ENCODE peak calls at places on chromosomes 16 and 17, in four cellular contexts. One of them, this sample, is unnamed.

GRCh38 chr16:53545433-53545832 is 42.4 kb upstream of the AKTIP start:
- DNase-seq in central memory CD4-positive, alpha-beta T cell: peak; percentile 67
- DNase-seq in activated CD4-positive, alpha-beta T cell treated with anti-CD3 and anti-CD28 coated beads for 48 hours: peak; percentile 40
- DNase-seq in AG09309: no peak
- DNase-seq in this sample: no peak

GRCh38 chr16:5073279-5073629 is 1.6 kb downstream of the ALG1 start:
- DNase-seq in central memory CD4-positive, alpha-beta T cell: no peak
- DNase-seq in activated CD4-positive, alpha-beta T cell treated with anti-CD3 and anti-CD28 coated beads for 48 hours: no peak
- DNase-seq in AG09309: no peak
- DNase-seq in this sample: no peak

GRCh38 chr16:9090101-9090959 is 1.1 kb upstream of the HAPSTR1 start:
- DNase-seq in central memory CD4-positive, alpha-beta T cell: peak; percentile 21
- DNase-seq in activated CD4-positive, alpha-beta T cell treated with anti-CD3 and anti-CD28 coated beads for 48 hours: peak; percentile 68
- DNase-seq in AG09309: no peak
- DNase-seq in this sample: peak; percentile 50

GRCh38 chr17:7294614-7295153 is at the start of gene YBX2:
- DNase-seq in central memory CD4-positive, alpha-beta T cell: peak; percentile 57
- DNase-seq in activated CD4-positive, alpha-beta T cell treated with anti-CD3 and anti-CD28 coated beads for 48 hours: peak; percentile 87
- DNase-seq in AG09309: no peak
- DNase-seq in this sample: peak; percentile 90

GRCh38 chr17:62892069-62892675 is 73.9 kb upstream of the TANC2 start:
- DNase-seq in central memory CD4-positive, alpha-beta T cell: no peak
- DNase-seq in activated CD4-positive, alpha-beta T cell treated with anti-CD3 and anti-CD28 coated beads for 48 hours: no peak
- DNase-seq in AG09309: no peak
- DNase-seq in this sample: no peak

GRCh38 chr17:50212121-50212843 is 10.9 kb upstream of the COL1A1 start:
- DNase-seq in central memory CD4-positive, alpha-beta T cell: no peak
- DNase-seq in activated CD4-positive, alpha-beta T cell treated with anti-CD3 and anti-CD28 coated beads for 48 hours: no peak
- DNase-seq in AG09309: peak; percentile 94
- DNase-seq in this sample: no peak

GRCh38 chr16:27918755-27919154 is 144.8 kb downstream of the GSG1L start:
- DNase-seq in central memory CD4-positive, alpha-beta T cell: no peak
- DNase-seq in activated CD4-positive, alpha-beta T cell treated with anti-CD3 and anti-CD28 coated beads for 48 hours: no peak
- DNase-seq in AG09309: no peak
- DNase-seq in this sample: no peak

GRCh38 chr17:79141578-79142338 is 67.1 kb downstream of the ENGASE start:
- DNase-seq in central memory CD4-positive, alpha-beta T cell: no peak
- DNase-seq in activated CD4-positive, alpha-beta T cell treated with anti-CD3 and anti-CD28 coated beads for 48 hours: no peak
- DNase-seq in AG09309: no peak
- DNase-seq in this sample: peak; percentile 43

GRCh38 chr17:57724038-57724728 is 20.9 kb downstream of the CCDC182 start:
- DNase-seq in central memory CD4-positive, alpha-beta T cell: no peak
- DNase-seq in activated CD4-positive, alpha-beta T cell treated with anti-CD3 and anti-CD28 coated beads for 48 hours: no peak
- DNase-seq in AG09309: no peak
- DNase-seq in this sample: peak; percentile 37

GRCh38 chr16:77288222-77288621 is 89.0 kb downstream of the SYCE1L start:
- DNase-seq in central memory CD4-positive, alpha-beta T cell: no peak
- DNase-seq in activated CD4-positive, alpha-beta T cell treated with anti-CD3 and anti-CD28 coated beads for 48 hours: no peak
- DNase-seq in AG09309: peak; percentile 74
- DNase-seq in this sample: no peak

GRCh38 chr16:70661918-70662641 is 15.7 kb downstream of the IL34 start:
- DNase-seq in central memory CD4-positive, alpha-beta T cell: no peak
- DNase-seq in activated CD4-positive, alpha-beta T cell treated with anti-CD3 and anti-CD28 coated beads for 48 hours: no peak
- DNase-seq in AG09309: no peak
- DNase-seq in this sample: no peak

GRCh38 chr17:59712856-59713255 is 5.4 kb downstream of the VMP1 start:
- DNase-seq in central memory CD4-positive, alpha-beta T cell: no peak
- DNase-seq in activated CD4-positive, alpha-beta T cell treated with anti-CD3 and anti-CD28 coated beads for 48 hours: no peak
- DNase-seq in AG09309: no peak
- DNase-seq in this sample: no peak

GRCh38 chr17:10600551-10600950 is 51.1 kb upstream of the MYH2 start:
- DNase-seq in central memory CD4-positive, alpha-beta T cell: no peak
- DNase-seq in activated CD4-positive, alpha-beta T cell treated with anti-CD3 and anti-CD28 coated beads for 48 hours: no peak
- DNase-seq in AG09309: no peak
- DNase-seq in this sample: no peak

GRCh38 chr16:63067141-63067540 is 1030.9 kb upstream of the CDH8 start:
- DNase-seq in central memory CD4-positive, alpha-beta T cell: no peak
- DNase-seq in activated CD4-positive, alpha-beta T cell treated with anti-CD3 and anti-CD28 coated beads for 48 hours: no peak
- DNase-seq in AG09309: no peak
- DNase-seq in this sample: no peak

GRCh38 chr17:78573955-78574354 is 3.2 kb downstream of the DNAH17 start:
- DNase-seq in central memory CD4-positive, alpha-beta T cell: no peak
- DNase-seq in activated CD4-positive, alpha-beta T cell treated with anti-CD3 and anti-CD28 coated beads for 48 hours: no peak
- DNase-seq in AG09309: no peak
- DNase-seq in this sample: peak; percentile 50

GRCh38 chr17:41527076-41528023 is 758 bp downstream of the KRT19 start:
- DNase-seq in central memory CD4-positive, alpha-beta T cell: no peak
- DNase-seq in activated CD4-positive, alpha-beta T cell treated with anti-CD3 and anti-CD28 coated beads for 48 hours: no peak
- DNase-seq in AG09309: no peak
- DNase-seq in this sample: no peak

GRCh38 chr17:15377608-15378007 is 36.2 kb upstream of the TEKT3 start:
- DNase-seq in central memory CD4-positive, alpha-beta T cell: no peak
- DNase-seq in activated CD4-positive, alpha-beta T cell treated with anti-CD3 and anti-CD28 coated beads for 48 hours: no peak
- DNase-seq in AG09309: peak; percentile 74
- DNase-seq in this sample: no peak

GRCh38 chr16:86777098-86777946 is 199.0 kb downstream of the FOXL1 start:
- DNase-seq in central memory CD4-positive, alpha-beta T cell: no peak
- DNase-seq in activated CD4-positive, alpha-beta T cell treated with anti-CD3 and anti-CD28 coated beads for 48 hours: no peak
- DNase-seq in AG09309: no peak
- DNase-seq in this sample: no peak

GRCh38 chr16:11384956-11385586 is 39.8 kb downstream of the RMI2 start:
- DNase-seq in central memory CD4-positive, alpha-beta T cell: no peak
- DNase-seq in activated CD4-positive, alpha-beta T cell treated with anti-CD3 and anti-CD28 coated beads for 48 hours: no peak
- DNase-seq in AG09309: no peak
- DNase-seq in this sample: no peak

GRCh38 chr17:7842950-7843535 is 9.0 kb downstream of the KDM6B start:
- DNase-seq in central memory CD4-positive, alpha-beta T cell: no peak
- DNase-seq in activated CD4-positive, alpha-beta T cell treated with anti-CD3 and anti-CD28 coated beads for 48 hours: no peak
- DNase-seq in AG09309: no peak
- DNase-seq in this sample: no peak

GRCh38 chr16:62805221-62805857 is 769.1 kb upstream of the CDH8 start:
- DNase-seq in central memory CD4-positive, alpha-beta T cell: no peak
- DNase-seq in activated CD4-positive, alpha-beta T cell treated with anti-CD3 and anti-CD28 coated beads for 48 hours: no peak
- DNase-seq in AG09309: no peak
- DNase-seq in this sample: no peak